ENCODE peak calls at places on chromosome 10, in eight cellular contexts. R is NCI-H1092; E is tibial artery; P is stimulated activated CD8-positive, alpha-beta memory T cell treated with anti-CD3 and anti-CD28 coated beads, Interleukin-7, amount 100 ng/mL, for 24 hours; H is cardiac fibroblast; S is H54; U is NCI-H1436 treated with DMSO at 0.1 percent for 48 hours; B is activated naive CD4-positive, alpha-beta T cell treated with anti-CD3 and anti-CD28 coated beads, Interleukin-2, amount 10 ng/mL, durations not matched to agents 7 days and 5 days. I is an unnamed sample.
A peak's percentile ranks its signal among the peaks of the same experiment; 100 is the strongest.

GRCh38 chr10:131771634-131772358 is 129.0 kb upstream of the PPP2R2D start:
- DNase-seq in E (no peak), R (no peak), P (no peak), S (no peak), H (no peak), B (no peak), U (no peak), I (no peak)

GRCh38 chr10:98404571-98405396 is 10.2 kb downstream of the PYROXD2 start:
- DNase-seq in P (no peak), S (peak; percentile 27), B (no peak), H (peak; percentile 78), R (no peak), U (no peak), E (no peak), I (peak; percentile 76)

GRCh38 chr10:5963071-5963470 is 14.3 kb downstream of the IL15RA start:
- DNase-seq in P (no peak), H (no peak), B (peak; percentile 7), U (no peak), E (no peak), S (no peak), R (no peak), I (no peak)

GRCh38 chr10:101783736-101784118 is 481 bp upstream of the NPM3 start:
- DNase-seq in S (no peak), B (no peak), P (no peak), U (no peak), E (no peak), H (no peak), R (no peak), I (no peak)

GRCh38 chr10:97454330-97455036 is 8.5 kb downstream of the ZDHHC16 start:
- DNase-seq in P (no peak), E (no peak), S (no peak), R (no peak), B (no peak), H (peak; percentile 54), U (no peak), I (no peak)

GRCh38 chr10:110529596-110530011 is 31.9 kb downstream of the DUSP5 start:
- DNase-seq in R (no peak), P (no peak), E (no peak), H (no peak), U (no peak), B (no peak), S (no peak), I (no peak)

GRCh38 chr10:112783653-112784426 is 166.2 kb upstream of the TCF7L2 start:
- DNase-seq in U (no peak), E (no peak), P (no peak), S (no peak), R (peak; percentile 2), H (no peak), B (no peak), I (no peak)

GRCh38 chr10:14953452-14954000 is 370 bp downstream of the DCLRE1C start:
- DNase-seq in E (no peak), P (no peak), S (peak; percentile 52), U (no peak), R (no peak), B (no peak), H (peak; percentile 70), I (peak; percentile 12)

GRCh38 chr10:6401562-6402348 is 178.3 kb downstream of the PRKCQ start:
- DNase-seq in B (peak; percentile 71), E (peak; percentile 86), U (no peak), S (peak; percentile 58), P (no peak), H (peak; percentile 95), R (peak; percentile 62), I (peak; percentile 81)

GRCh38 chr10:3336673-3337293 is 164.2 kb upstream of the PITRM1 start:
- DNase-seq in P (no peak), R (no peak), S (no peak), U (no peak), H (no peak), B (no peak), E (no peak), I (no peak)

GRCh38 chr10:80684217-80684616 is 146.5 kb downstream of the SH2D4B start:
- DNase-seq in U (no peak), H (peak; percentile 49), R (no peak), P (no peak), S (no peak), E (no peak), B (no peak), I (peak; percentile 13)